ENCODE peak calls at places on chromosome 3, in six cellular contexts. N is neural crest cell, Z is NCI-H510A, Q is left lobe of liver, L is kidney, D is endothelial cell. F is an unnamed sample.

GRCh38 chr3:41265823-41266273 is 66.5 kb downstream of the CTNNB1 start:
- DNase-seq in N (no peak), Z (no peak), Q (no peak), L (no peak), D (no peak), F (no peak)

GRCh38 chr3:43747641-43748040 is 56.9 kb downstream of the ABHD5 start:
- DNase-seq in N (no peak), Z (no peak), Q (no peak), L (no peak), D (no peak), F (no peak)

GRCh38 chr3:48129921-48130320 is 58.3 kb downstream of the CDC25A start:
- DNase-seq in N (no peak), Z (no peak), Q (no peak), L (no peak), D (no peak), F (no peak)

GRCh38 chr3:197830967-197831313 is 39.9 kb downstream of the LRCH3 start:
- DNase-seq in N (no peak), Z (no peak), Q (no peak), L (no peak), D (no peak), F (no peak)

GRCh38 chr3:189143321-189143720 is 28.4 kb upstream of the TPRG1 start:
- DNase-seq in N (no peak), Z (no peak), Q (no peak), L (no peak), D (no peak), F (no peak)

GRCh38 chr3:135271562-135272290 is 476.7 kb downstream of the EPHB1 start:
- DNase-seq in N (no peak), Z (peak), Q (no peak), L (peak), D (no peak), F (no peak)

GRCh38 chr3:191087391-191087790 is 111.7 kb upstream of the OSTN start:
- DNase-seq in N (no peak), Z (no peak), Q (no peak), L (no peak), D (no peak), F (no peak)

GRCh38 chr3:109234300-109234699 is 82.0 kb downstream of the DPPA2 start:
- DNase-seq in N (no peak), Z (no peak), Q (no peak), L (no peak), D (no peak), F (no peak)

GRCh38 chr3:17156864-17157263 is 272.1 kb downstream of the PLCL2 start:
- DNase-seq in N (no peak), Z (no peak), Q (no peak), L (no peak), D (no peak), F (no peak)

GRCh38 chr3:23035927-23036640 is 167.0 kb upstream of the UBE2E2 start:
- DNase-seq in N (no peak), Z (no peak), Q (no peak), L (no peak), D (no peak), F (no peak)

GRCh38 chr3:85603378-85603777 is 644.6 kb downstream of the CADM2 start:
- DNase-seq in N (no peak), Z (no peak), Q (no peak), L (no peak), D (no peak), F (no peak)